ENCODE peak calls at places on chromosomes 12 and 14, in five cellular contexts. One of them, this sample, is unnamed.

GRCh38 chr14:50844397-50844796 is 13.4 kb upstream of the NIN start:
- DNase-seq in neuronal stem cell: no peak
- DNase-seq in IMR-90: no peak
- DNase-seq in mesendoderm: no peak
- DNase-seq in H1: no peak
- DNase-seq in this sample: no peak

GRCh38 chr12:106492893-106493292 is 89.9 kb upstream of the RFX4 start:
- DNase-seq in neuronal stem cell: no peak
- DNase-seq in IMR-90: no peak
- DNase-seq in mesendoderm: no peak
- DNase-seq in H1: no peak
- DNase-seq in this sample: no peak

GRCh38 chr12:57519758-57520007 is 631 bp downstream of the DDIT3 start:
- DNase-seq in neuronal stem cell: no peak
- DNase-seq in IMR-90: no peak
- DNase-seq in mesendoderm: no peak
- DNase-seq in H1: no peak
- DNase-seq in this sample: peak; percentile 74

GRCh38 chr14:19974844-19975243 is 547 bp upstream of the OR4K15 start:
- DNase-seq in neuronal stem cell: no peak
- DNase-seq in IMR-90: no peak
- DNase-seq in mesendoderm: no peak
- DNase-seq in H1: no peak
- DNase-seq in this sample: no peak

GRCh38 chr14:50082308-50082742 is 34.0 kb downstream of the VCPKMT start:
- DNase-seq in neuronal stem cell: no peak
- DNase-seq in IMR-90: no peak
- DNase-seq in mesendoderm: no peak
- DNase-seq in H1: no peak
- DNase-seq in this sample: no peak

GRCh38 chr12:54431911-54432814 is 13.1 kb upstream of the ITGA5 start:
- DNase-seq in neuronal stem cell: no peak
- DNase-seq in IMR-90: peak; percentile 80
- DNase-seq in mesendoderm: peak; percentile 99
- DNase-seq in H1: no peak
- DNase-seq in this sample: peak; percentile 82

GRCh38 chr14:39956372-39956771 is 524.1 kb upstream of the FBXO33 start:
- DNase-seq in neuronal stem cell: no peak
- DNase-seq in IMR-90: no peak
- DNase-seq in mesendoderm: no peak
- DNase-seq in H1: no peak
- DNase-seq in this sample: no peak

GRCh38 chr14:92880851-92881250 is 42.1 kb upstream of the CHGA start:
- DNase-seq in neuronal stem cell: no peak
- DNase-seq in IMR-90: peak; percentile 2
- DNase-seq in mesendoderm: peak; percentile 72
- DNase-seq in H1: peak; percentile 58
- DNase-seq in this sample: peak; percentile 69

GRCh38 chr14:73238262-73238852 is 1.1 kb downstream of the PAPLN start:
- DNase-seq in neuronal stem cell: no peak
- DNase-seq in IMR-90: peak; percentile 73
- DNase-seq in mesendoderm: peak; percentile 11
- DNase-seq in H1: no peak
- DNase-seq in this sample: no peak

GRCh38 chr14:24057867-24058259 is 6.1 kb downstream of the CARMIL3 start:
- DNase-seq in neuronal stem cell: no peak
- DNase-seq in IMR-90: no peak
- DNase-seq in mesendoderm: no peak
- DNase-seq in H1: no peak
- DNase-seq in this sample: no peak

GRCh38 chr14:24056800-24057184 is 5.0 kb downstream of the CARMIL3 start:
- DNase-seq in neuronal stem cell: no peak
- DNase-seq in IMR-90: no peak
- DNase-seq in mesendoderm: no peak
- DNase-seq in H1: no peak
- DNase-seq in this sample: no peak

GRCh38 chr14:24057271-24057670 is 5.5 kb downstream of the CARMIL3 start:
- DNase-seq in neuronal stem cell: no peak
- DNase-seq in IMR-90: no peak
- DNase-seq in mesendoderm: no peak
- DNase-seq in H1: no peak
- DNase-seq in this sample: no peak

GRCh38 chr14:24054646-24055045 is 2.8 kb downstream of the CARMIL3 start:
- DNase-seq in neuronal stem cell: no peak
- DNase-seq in IMR-90: no peak
- DNase-seq in mesendoderm: no peak
- DNase-seq in H1: no peak
- DNase-seq in this sample: no peak

DNA sequence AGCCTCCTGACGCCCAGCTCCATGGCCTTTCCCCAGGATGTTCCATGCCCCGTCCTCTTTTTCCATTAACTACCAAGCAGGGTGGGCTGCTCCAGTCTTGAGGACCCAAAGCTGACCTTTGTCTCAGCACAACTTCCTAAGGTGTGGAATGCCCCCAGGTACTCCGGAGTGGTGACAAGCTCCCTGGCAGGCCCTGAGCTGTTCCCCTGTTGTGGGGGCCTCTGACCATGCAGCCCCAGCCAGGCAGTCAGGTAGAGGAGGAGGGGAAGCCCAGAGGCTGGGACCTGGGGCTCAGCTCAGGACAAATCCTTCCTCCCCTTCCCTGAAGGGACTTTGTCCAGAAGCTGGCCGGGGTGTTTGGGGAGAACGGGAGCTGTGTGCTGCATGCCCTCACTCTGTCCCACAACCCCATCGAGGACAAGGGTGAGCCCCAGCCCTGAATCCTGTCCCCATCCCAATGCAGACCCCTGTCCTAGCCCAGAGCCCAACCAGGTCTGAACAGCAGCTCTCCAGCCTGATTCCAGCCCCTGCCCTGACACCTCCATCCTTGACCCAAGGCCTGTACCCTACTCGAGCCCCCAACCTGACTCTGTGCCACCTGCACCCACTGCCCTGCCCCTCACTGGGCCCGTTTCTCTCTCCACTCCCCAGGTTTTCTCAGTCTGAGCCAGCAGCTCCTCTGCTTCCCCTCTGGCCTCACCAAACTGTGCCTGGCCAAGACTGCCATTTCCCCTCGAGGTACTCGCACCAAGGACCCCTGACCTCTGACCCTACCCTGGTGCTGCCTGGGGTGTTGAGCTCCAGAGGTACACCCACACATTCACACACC is 4.4 kb downstream of the CARMIL3 start:
- DNase-seq in neuronal stem cell: no peak
- DNase-seq in IMR-90: no peak
- DNase-seq in mesendoderm: no peak
- DNase-seq in H1: no peak
- DNase-seq in this sample: no peak
- H3K4me2 ChIP-seq in neuronal stem cell: no peak overlapping the region
- H3K4me2 ChIP-seq in IMR-90: no peak overlapping the region
- H3K4me2 ChIP-seq in mesendoderm: no peak overlapping the region
- H3K4me2 ChIP-seq in H1: no peak overlapping the region
- H3K4me2 ChIP-seq in this sample: no peak overlapping the region

DNA sequence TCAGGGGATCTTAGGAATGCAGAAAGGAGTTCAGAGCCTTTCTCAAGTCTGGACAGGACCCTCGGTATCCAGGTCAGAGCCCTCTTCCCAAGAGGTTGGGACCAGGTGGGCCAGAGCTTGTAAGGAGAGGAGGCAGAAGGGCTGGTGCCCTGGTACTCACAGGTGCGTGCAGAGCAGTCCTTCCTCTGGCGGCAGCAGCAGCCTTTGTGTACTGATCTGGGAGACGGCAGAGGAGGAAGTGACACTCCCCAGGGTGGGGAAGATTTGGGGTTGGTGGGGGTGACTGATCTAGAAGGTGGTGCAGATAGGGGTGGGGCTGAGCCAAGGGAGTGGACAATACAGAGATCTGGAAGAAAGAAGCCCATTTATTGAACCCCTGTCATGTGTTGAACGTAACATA is at the start of gene ITGB7:
- DNase-seq in neuronal stem cell: no peak
- DNase-seq in IMR-90: no peak
- DNase-seq in mesendoderm: no peak
- DNase-seq in H1: no peak
- DNase-seq in this sample: no peak
- H3K18ac ChIP-seq in neuronal stem cell: no peak within 1 kb of the TSS
- H3K18ac ChIP-seq in IMR-90: peak within 1 kb of the TSS; percentile 62
- H3K18ac ChIP-seq in mesendoderm: no peak within 1 kb of the TSS
- H3K18ac ChIP-seq in H1: no peak within 1 kb of the TSS
- H3K18ac ChIP-seq in this sample: no peak within 1 kb of the TSS

GRCh38 chr12:121750507-121750955 is 38.0 kb downstream of the TMEM120B start:
- DNase-seq in neuronal stem cell: no peak
- DNase-seq in IMR-90: no peak
- DNase-seq in mesendoderm: no peak
- DNase-seq in H1: no peak
- DNase-seq in this sample: no peak

GRCh38 chr12:121751034-121751433 is 38.5 kb downstream of the TMEM120B start:
- DNase-seq in neuronal stem cell: no peak
- DNase-seq in IMR-90: no peak
- DNase-seq in mesendoderm: no peak
- DNase-seq in H1: no peak
- DNase-seq in this sample: no peak

GRCh38 chr12:121749267-121749666 is 36.7 kb downstream of the TMEM120B start:
- DNase-seq in neuronal stem cell: no peak
- DNase-seq in IMR-90: no peak
- DNase-seq in mesendoderm: no peak
- DNase-seq in H1: no peak
- DNase-seq in this sample: no peak

GRCh38 chr12:121748571-121749265 is 36.2 kb downstream of the TMEM120B start:
- DNase-seq in neuronal stem cell: no peak
- DNase-seq in IMR-90: peak; percentile 96
- DNase-seq in mesendoderm: peak; percentile 93
- DNase-seq in H1: peak; percentile 52
- DNase-seq in this sample: peak; percentile 50

GRCh38 chr12:121748218-121748570 is 35.6 kb downstream of the TMEM120B start:
- DNase-seq in neuronal stem cell: no peak
- DNase-seq in IMR-90: no peak
- DNase-seq in mesendoderm: no peak
- DNase-seq in H1: peak; percentile 65
- DNase-seq in this sample: peak; percentile 61
- H2AK5ac ChIP-seq in neuronal stem cell: peak overlapping the region; percentile 18
- H2AK5ac ChIP-seq in IMR-90: peak overlapping the region; percentile 32
- H2AK5ac ChIP-seq in mesendoderm: no peak overlapping the region
- H2AK5ac ChIP-seq in H1: no peak overlapping the region
- H2AK5ac ChIP-seq in this sample: no peak overlapping the region

DNA sequence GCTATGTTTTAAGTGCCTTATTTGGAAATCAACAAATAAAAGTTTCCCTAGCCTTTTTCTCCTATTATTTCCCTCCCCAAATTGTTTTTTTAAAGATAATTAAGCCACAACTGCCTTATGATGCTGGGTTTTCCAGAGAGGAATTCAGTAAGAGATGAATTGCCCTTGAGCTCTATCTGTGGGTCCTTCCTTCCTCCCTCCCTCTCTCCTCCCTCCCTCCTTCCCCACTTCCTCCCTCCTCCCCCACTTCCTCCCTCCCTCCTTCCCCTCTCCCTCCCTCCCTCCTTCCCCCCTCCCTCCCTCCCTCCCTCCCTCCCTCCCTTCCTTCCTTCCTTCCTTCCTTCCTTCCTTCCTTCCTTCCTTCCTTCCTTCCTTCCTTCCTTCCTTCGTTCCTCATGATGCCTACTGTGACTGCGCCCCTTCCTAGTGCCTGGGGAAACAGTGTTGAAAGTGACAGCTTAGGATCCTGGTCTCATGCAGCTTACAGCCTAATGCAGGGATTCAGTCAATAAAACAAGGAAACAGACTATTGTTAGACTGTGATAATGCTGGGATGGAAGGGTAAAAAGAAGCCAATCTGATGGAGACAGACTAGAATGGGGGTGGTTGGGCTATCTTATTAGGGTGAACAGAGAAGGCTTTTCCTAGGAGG is 1417.1 kb downstream of the AACS start:
- DNase-seq in neuronal stem cell: no peak
- DNase-seq in IMR-90: no peak
- DNase-seq in mesendoderm: no peak
- DNase-seq in H1: no peak
- DNase-seq in this sample: no peak
- H3K4me2 ChIP-seq in neuronal stem cell: no peak overlapping the region
- H3K4me2 ChIP-seq in IMR-90: no peak overlapping the region
- H3K4me2 ChIP-seq in mesendoderm: no peak overlapping the region
- H3K4me2 ChIP-seq in H1: no peak overlapping the region
- H3K4me2 ChIP-seq in this sample: no peak overlapping the region

DNA sequence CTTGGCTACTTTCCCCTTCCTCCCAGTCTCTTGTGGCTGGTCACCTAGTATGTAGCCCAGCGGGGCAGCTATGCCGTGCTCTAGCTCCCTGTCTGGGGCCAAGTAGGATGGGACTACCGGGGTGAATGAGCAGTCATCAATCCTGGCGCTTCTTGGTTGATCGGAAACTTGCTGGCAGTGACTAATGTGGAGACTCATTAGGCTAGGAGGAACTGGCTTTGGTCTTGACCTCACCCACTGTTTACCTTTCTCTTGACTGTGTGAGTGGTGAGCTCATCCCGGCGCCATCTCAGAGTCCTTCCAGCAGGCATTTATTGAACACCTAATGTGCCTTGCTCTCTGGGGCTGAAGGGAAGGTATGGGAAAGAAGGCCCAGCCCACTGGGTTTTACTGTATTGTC is 16.0 kb downstream of the PLEKHG3 start:
- DNase-seq in neuronal stem cell: no peak
- DNase-seq in IMR-90: peak; percentile 83
- DNase-seq in mesendoderm: peak; percentile 83
- DNase-seq in H1: no peak
- DNase-seq in this sample: no peak
- H3K18ac ChIP-seq in neuronal stem cell: no peak overlapping the region
- H3K18ac ChIP-seq in IMR-90: no peak overlapping the region
- H3K18ac ChIP-seq in mesendoderm: no peak overlapping the region
- H3K18ac ChIP-seq in H1: peak overlapping the region; percentile 3
- H3K18ac ChIP-seq in this sample: no peak overlapping the region

GRCh38 chr14:74846968-74847549 is 28.9 kb downstream of the PROX2 start:
- DNase-seq in neuronal stem cell: no peak
- DNase-seq in IMR-90: peak; percentile 80
- DNase-seq in mesendoderm: no peak
- DNase-seq in H1: no peak
- DNase-seq in this sample: no peak
- H2AK5ac ChIP-seq in neuronal stem cell: no peak overlapping the region
- H2AK5ac ChIP-seq in IMR-90: no peak overlapping the region
- H2AK5ac ChIP-seq in mesendoderm: no peak overlapping the region
- H2AK5ac ChIP-seq in H1: no peak overlapping the region
- H2AK5ac ChIP-seq in this sample: no peak overlapping the region

GRCh38 chr12:15602051-15602672 is 187.0 kb downstream of the EPS8 start:
- DNase-seq in neuronal stem cell: no peak
- DNase-seq in IMR-90: peak; percentile 31
- DNase-seq in mesendoderm: no peak
- DNase-seq in H1: no peak
- DNase-seq in this sample: no peak

GRCh38 chr12:15603461-15604085 is 185.6 kb downstream of the EPS8 start:
- DNase-seq in neuronal stem cell: no peak
- DNase-seq in IMR-90: peak; percentile 10
- DNase-seq in mesendoderm: no peak
- DNase-seq in H1: no peak
- DNase-seq in this sample: no peak

GRCh38 chr12:15600223-15600935 is 188.8 kb downstream of the EPS8 start:
- DNase-seq in neuronal stem cell: no peak
- DNase-seq in IMR-90: no peak
- DNase-seq in mesendoderm: no peak
- DNase-seq in H1: no peak
- DNase-seq in this sample: no peak

GRCh38 chr12:15599266-15600037 is 189.7 kb downstream of the EPS8 start:
- DNase-seq in neuronal stem cell: no peak
- DNase-seq in IMR-90: peak; percentile 81
- DNase-seq in mesendoderm: no peak
- DNase-seq in H1: no peak
- DNase-seq in this sample: no peak

GRCh38 chr12:15601210-15601800 is 187.9 kb downstream of the EPS8 start:
- DNase-seq in neuronal stem cell: no peak
- DNase-seq in IMR-90: peak; percentile 92
- DNase-seq in mesendoderm: no peak
- DNase-seq in H1: no peak
- DNase-seq in this sample: no peak
- H3K4me2 ChIP-seq in neuronal stem cell: no peak overlapping the region
- H3K4me2 ChIP-seq in IMR-90: no peak overlapping the region
- H3K4me2 ChIP-seq in mesendoderm: no peak overlapping the region
- H3K4me2 ChIP-seq in H1: no peak overlapping the region
- H3K4me2 ChIP-seq in this sample: no peak overlapping the region

This sample was measured in H9.